ENCODE peak calls at places on chromosomes 12 and 14, in ten cellular contexts. R, N, L, C, H, U, Z, T, W and V are unnamed samples.

GRCh38 chr12:49332891-49333371 is 4.1 kb downstream of the C1QL4 start:
- DNase-seq in Z (no peak), N (no peak), W (no peak), C (no peak), H (no peak), U (no peak), L (no peak), T (no peak), R (no peak), V (no peak)

GRCh38 chr12:47102406-47102805 is 22.6 kb upstream of the AMIGO2 start:
- DNase-seq in C (no peak), U (no peak), N (no peak), Z (no peak), T (no peak), H (no peak), R (no peak), W (no peak), L (no peak), V (no peak)

GRCh38 chr12:108689314-108690190 is 41.8 kb downstream of the CORO1C start:
- DNase-seq in Z (peak; percentile 68), U (no peak), N (no peak), R (no peak), W (peak; percentile 79), H (peak; percentile 59), T (peak; percentile 73), C (no peak), L (no peak), V (no peak)

GRCh38 chr12:53223391-53224267 is 8.4 kb downstream of the RARG start:
- DNase-seq in W (peak; percentile 78), Z (peak; percentile 66), C (peak; percentile 55), L (no peak), H (peak; percentile 61), R (peak; percentile 51), N (no peak), U (no peak), T (no peak), V (peak; percentile 68)

GRCh38 chr12:103677341-103677740 is 90.3 kb downstream of the STAB2 start:
- DNase-seq in Z (no peak), T (no peak), L (no peak), H (no peak), C (no peak), N (no peak), U (no peak), R (no peak), W (no peak), V (no peak)

GRCh38 chr12:63064080-63064479 is 86.9 kb downstream of the AVPR1A start:
- DNase-seq in T (no peak), L (peak; percentile 62), U (peak; percentile 52), W (no peak), C (peak; percentile 51), R (no peak), N (no peak), Z (peak; percentile 33), H (peak; percentile 38), V (no peak)

GRCh38 chr12:47264951-47265350 is 185.2 kb upstream of the AMIGO2 start:
- DNase-seq in C (no peak), R (no peak), U (no peak), N (no peak), H (no peak), T (no peak), L (no peak), W (no peak), Z (no peak), V (no peak)

GRCh38 chr14:61355892-61356325 is 34.5 kb downstream of the PRKCH start:
- DNase-seq in U (peak; percentile 100), H (peak; percentile 46), W (peak; percentile 67), N (peak; percentile 74), C (peak; percentile 99), L (no peak), R (no peak), T (peak; percentile 80), Z (peak; percentile 96), V (peak; percentile 52)

GRCh38 chr14:76917158-76917596 is 91.0 kb downstream of the LRRC74A start:
- DNase-seq in U (peak; percentile 78), Z (peak; percentile 86), T (peak; percentile 57), L (no peak), R (peak; percentile 84), H (peak; percentile 86), N (peak; percentile 52), W (peak; percentile 75), C (peak; percentile 68), V (peak; percentile 54)

GRCh38 chr14:94636744-94637412 is 24.7 kb downstream of the SERPINA3 start:
- DNase-seq in U (no peak), T (no peak), W (no peak), N (no peak), Z (peak; percentile 40), C (no peak), L (no peak), H (peak; percentile 4), R (no peak), V (no peak)

GRCh38 chr14:53742226-53742607 is 214.4 kb downstream of the BMP4 start:
- DNase-seq in C (peak; percentile 3), H (no peak), U (no peak), Z (no peak), N (no peak), L (no peak), T (no peak), W (no peak), R (no peak), V (no peak)

GRCh38 chr14:52801014-52801708 is 9.8 kb upstream of the GNPNAT1 start:
- DNase-seq in H (peak; percentile 81), T (no peak), R (no peak), N (no peak), Z (peak; percentile 71), W (no peak), L (no peak), U (no peak), C (peak; percentile 68), V (no peak)

GRCh38 chr12:53645191-53645590 is 19.0 kb upstream of the ATF7 start:
- DNase-seq in C (no peak), H (peak; percentile 13), N (no peak), R (no peak), L (no peak), Z (peak; percentile 24), T (no peak), W (no peak), U (no peak), V (no peak)

GRCh38 chr12:18171571-18171970 is 81.6 kb upstream of the RERGL start:
- DNase-seq in C (peak; percentile 54), U (no peak), H (peak; percentile 55), Z (peak; percentile 6), N (no peak), W (no peak), R (no peak), T (no peak), L (no peak), V (no peak)

GRCh38 chr12:6925543-6926279 is 2.0 kb upstream of the ATN1 start:
- DNase-seq in W (peak; percentile 92), U (peak; percentile 91), T (peak; percentile 76), Z (peak; percentile 90), N (peak; percentile 90), H (peak; percentile 97), C (peak; percentile 87), L (no peak), R (no peak), V (peak; percentile 79)
- H3K4me3 ChIP-seq in W (peak overlapping the region; percentile 99), U (peak overlapping the region; percentile 85), T (peak overlapping the region; percentile 89), Z (peak overlapping the region; percentile 76), N (peak overlapping the region; percentile 93), H (peak overlapping the region; percentile 72), C (peak overlapping the region; percentile 20), L (peak overlapping the region; percentile 71), R (no peak overlapping the region), V (peak overlapping the region; percentile 78)

DNA sequence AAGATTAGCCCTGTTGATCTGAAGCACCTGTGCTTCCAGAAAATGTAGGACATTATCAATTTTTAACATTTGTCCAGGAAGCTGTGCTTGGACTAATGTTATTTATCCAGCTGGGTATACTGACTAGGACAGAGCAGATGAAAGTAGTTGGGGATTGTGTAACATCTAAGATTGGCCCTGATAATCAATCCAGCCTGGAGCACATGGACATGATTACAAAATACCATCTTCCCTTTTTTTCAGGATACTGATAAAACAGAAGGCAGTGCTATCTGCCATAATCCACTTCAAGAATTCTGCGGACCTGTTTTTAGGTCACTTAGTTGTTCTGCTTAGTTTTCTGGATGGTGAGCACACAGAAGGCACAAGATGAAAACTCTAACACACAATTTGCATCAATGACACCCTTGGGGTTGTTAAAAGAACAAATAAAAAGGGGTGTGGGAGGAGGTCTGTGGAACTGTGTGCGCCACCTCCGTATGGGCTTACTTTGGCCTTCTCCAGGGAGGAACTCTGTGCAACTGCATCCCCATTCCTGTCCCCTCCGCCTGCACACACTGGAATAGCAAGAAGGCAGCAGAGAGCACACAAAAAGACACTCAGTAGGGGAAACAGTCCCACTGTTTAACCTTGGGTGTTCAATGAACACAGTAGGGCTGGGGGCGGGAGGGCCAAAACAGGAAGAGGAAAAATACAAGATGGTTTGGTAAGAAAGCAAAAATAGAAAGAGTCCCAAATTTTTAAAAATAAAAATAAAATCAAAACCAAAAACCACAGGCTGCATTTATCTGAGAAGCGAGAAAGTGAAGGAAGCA is 31.1 kb upstream of the DUSP6 start:
- DNase-seq in Z (peak; percentile 31), L (no peak), U (no peak), W (no peak), N (no peak), R (no peak), H (peak; percentile 55), C (no peak), T (no peak), V (no peak)
- H3K4me3 ChIP-seq in Z (no peak overlapping the region), L (peak overlapping the region; percentile 60), U (no peak overlapping the region), W (no peak overlapping the region), N (no peak overlapping the region), R (no peak overlapping the region), H (no peak overlapping the region), C (no peak overlapping the region), T (no peak overlapping the region), V (no peak overlapping the region)

GRCh38 chr14:68627050-68627867 is 165.6 kb downstream of the ZFP36L1 start:
- DNase-seq in C (no peak), T (peak; percentile 51), N (peak; percentile 75), Z (no peak), H (no peak), L (no peak), U (peak; percentile 94), W (peak; percentile 90), R (no peak), V (no peak)

GRCh38 chr14:68630081-68630571 is 162.7 kb downstream of the ZFP36L1 start:
- DNase-seq in L (no peak), R (no peak), C (no peak), T (no peak), U (peak; percentile 21), H (no peak), N (no peak), W (peak; percentile 57), Z (no peak), V (no peak)

GRCh38 chr14:68627868-68628604 is 164.8 kb downstream of the ZFP36L1 start:
- DNase-seq in C (peak; percentile 31), N (no peak), T (no peak), R (no peak), H (no peak), U (peak; percentile 72), W (peak; percentile 15), Z (no peak), L (no peak), V (peak; percentile 56)

GRCh38 chr14:68630611-68631013 is 162.3 kb downstream of the ZFP36L1 start:
- DNase-seq in L (no peak), N (no peak), R (no peak), W (no peak), T (no peak), C (no peak), Z (no peak), H (peak; percentile 19), U (peak; percentile 22), V (no peak)

GRCh38 chr14:68628605-68629310 is 164.1 kb downstream of the ZFP36L1 start:
- DNase-seq in W (peak; percentile 68), N (peak; percentile 21), C (peak; percentile 40), L (no peak), T (no peak), U (peak; percentile 90), Z (no peak), R (no peak), H (no peak), V (no peak)
- H3K4me3 ChIP-seq in W (no peak overlapping the region), N (no peak overlapping the region), C (peak overlapping the region; percentile 27), L (no peak overlapping the region), T (peak overlapping the region; percentile 38), U (peak overlapping the region; percentile 60), Z (no peak overlapping the region), R (no peak overlapping the region), H (no peak overlapping the region), V (peak overlapping the region; percentile 26)

GRCh38 chr12:124568431-124569374 is 1.3 kb upstream of the NCOR2 start:
- DNase-seq in Z (peak; percentile 94), L (peak; percentile 72), T (peak; percentile 87), H (peak; percentile 97), U (no peak), W (peak; percentile 94), C (peak; percentile 44), N (peak; percentile 83), R (peak; percentile 86), V (peak; percentile 87)
- H3K4me3 ChIP-seq in Z (no peak overlapping the region), L (peak overlapping the region; percentile 75), T (peak overlapping the region; percentile 50), H (no peak overlapping the region), U (no peak overlapping the region), W (peak overlapping the region; percentile 94), C (no peak overlapping the region), N (no peak overlapping the region), R (peak overlapping the region; percentile 67), V (peak overlapping the region; percentile 52)